ENCODE peak calls at places on chromosomes 16 and 17, in six cellular contexts. C, E, V, Z, I and T are unnamed samples.

GRCh38 chr16:23597003-23597756 is 1.1 kb upstream of the NDUFAB1 start:
- DNase-seq in V (peak), E (peak), C (no peak), I (no peak), Z (peak), T (no peak)

GRCh38 chr17:75153854-75154194 is 488 bp downstream of the JPT1 start:
- DNase-seq in E (no peak), C (no peak), I (no peak), Z (peak), V (peak), T (no peak)

GRCh38 chr17:48492401-48493298 is 38.2 kb downstream of the HOXB1 start:
- DNase-seq in I (peak), E (peak), Z (peak), V (peak), C (no peak), T (no peak)

GRCh38 chr16:50438041-50438437 is 69.3 kb upstream of the BRD7 start:
- DNase-seq in E (no peak), Z (peak), V (no peak), I (no peak), C (no peak), T (no peak)

GRCh38 chr16:66334856-66335255 is 31.6 kb upstream of the CDH5 start:
- DNase-seq in Z (no peak), E (no peak), I (no peak), C (no peak), V (no peak), T (no peak)

GRCh38 chr17:31225831-31226230 is 71.2 kb downstream of the OMG start:
- DNase-seq in Z (no peak), E (no peak), V (no peak), C (no peak), I (no peak), T (no peak)

GRCh38 chr17:44522883-44523671 is 19.9 kb upstream of the GPATCH8 start:
- DNase-seq in V (peak), C (no peak), Z (peak), E (peak), I (no peak), T (no peak)

GRCh38 chr16:66515543-66516171 is 34.3 kb downstream of the TK2 start:
- DNase-seq in Z (peak), E (peak), I (no peak), V (no peak), C (no peak), T (no peak)

GRCh38 chr17:45320931-45321461 is 4.2 kb upstream of the MAP3K14 start:
- DNase-seq in Z (peak), I (no peak), C (no peak), V (no peak), E (no peak), T (no peak)

GRCh38 chr17:40209404-40210093 is 9.6 kb upstream of the WIPF2 start:
- DNase-seq in C (no peak), I (no peak), Z (peak), E (no peak), V (no peak), T (no peak)

GRCh38 chr17:62705781-62706597 is 78.5 kb downstream of the MRC2 start:
- DNase-seq in I (no peak), E (peak), V (no peak), C (no peak), Z (no peak), T (peak)

GRCh38 chr16:27408012-27408601 is 6.1 kb downstream of the IL21R start:
- DNase-seq in E (no peak), V (no peak), C (no peak), I (no peak), Z (peak), T (no peak)

GRCh38 chr16:9645911-9646310 is 536.3 kb downstream of the GRIN2A start:
- DNase-seq in I (no peak), V (no peak), E (no peak), Z (no peak), C (no peak), T (no peak)

GRCh38 chr16:30491744-30492308 is 19.3 kb downstream of the ITGAL start:
- DNase-seq in Z (peak), C (no peak), I (no peak), V (no peak), E (no peak), T (no peak)

GRCh38 chr17:75679706-75680201 is 12.6 kb downstream of the SAP30BP start:
- DNase-seq in Z (peak), C (no peak), I (no peak), V (no peak), E (peak), T (no peak)

GRCh38 chr16:69672998-69673713 is 53.2 kb downstream of the NQO1 start:
- DNase-seq in V (no peak), E (no peak), C (no peak), Z (no peak), I (no peak), T (no peak)

GRCh38 chr17:9666461-9667050 is 21.2 kb downstream of the USP43 start:
- DNase-seq in Z (no peak), E (no peak), I (no peak), C (no peak), V (no peak), T (no peak)

GRCh38 chr16:85650864-85651811 is 37.6 kb downstream of the GINS2 start:
- DNase-seq in I (no peak), E (peak), C (no peak), Z (no peak), V (no peak), T (peak)

GRCh38 chr16:21619765-21620462 is 20.5 kb downstream of the METTL9 start:
- DNase-seq in V (no peak), C (no peak), I (no peak), Z (no peak), E (no peak), T (no peak)

GRCh38 chr16:57538235-57538711 is 1.9 kb upstream of the CCDC102A start:
- DNase-seq in C (no peak), V (no peak), I (no peak), E (peak), Z (no peak), T (no peak)

GRCh38 chr16:35497399-35497798 is 2038.0 kb downstream of the TP53TG3F start:
- DNase-seq in Z (no peak), C (no peak), I (no peak), E (no peak), V (no peak), T (no peak)

GRCh38 chr16:47731252-47731651 is 270.1 kb downstream of the PHKB start:
- DNase-seq in C (no peak), V (no peak), E (no peak), I (no peak), Z (peak), T (no peak)

GRCh38 chr17:19755821-19756510 is 7.9 kb upstream of the ALDH3A1 start:
- DNase-seq in C (no peak), V (no peak), E (no peak), Z (no peak), I (no peak), T (no peak)